ENCODE peak calls at places on chromosome 15, in four cellular contexts. S is K562, M is GM12878, J is HepG2. L is an unnamed sample.
A peak's percentile ranks its signal among the peaks of the same experiment; 100 is the strongest.

GRCh38 chr15:71085809-71086208 is 29.5 kb upstream of the THSD4 start:
- DNase-seq in S (no peak), M (no peak), J (no peak), L (no peak)

GRCh38 chr15:73593278-73594074 is 39.7 kb downstream of the NPTN start:
- DNase-seq in S (peak; percentile 35), M (no peak), J (no peak), L (no peak)

GRCh38 chr15:62142736-62143135 is 22.3 kb downstream of the C2CD4B start:
- DNase-seq in S (no peak), M (no peak), J (no peak), L (no peak)

GRCh38 chr15:94453227-94453626 is 221.9 kb downstream of the MCTP2 start:
- DNase-seq in S (no peak), M (no peak), J (no peak), L (no peak)

GRCh38 chr15:45129651-45130129 is at the start of the genes DUOX1 and DUOXA1:
- DNase-seq in S (no peak), M (no peak), J (no peak), L (no peak)

GRCh38 chr15:82646250-82647044 is 716 bp downstream of the CPEB1 start:
- DNase-seq in S (peak; percentile 77), M (no peak), J (no peak), L (no peak)

GRCh38 chr15:77671274-77672056 is 38.8 kb upstream of the LINGO1 start:
- DNase-seq in S (no peak), M (no peak), J (no peak), L (no peak)

GRCh38 chr15:91535856-91536500 is 317.5 kb upstream of the SLCO3A1 start:
- DNase-seq in S (no peak), M (no peak), J (no peak), L (peak; percentile 58)

GRCh38 chr15:89839424-89839823 is 24.8 kb upstream of the ANPEP start:
- DNase-seq in S (no peak), M (no peak), J (no peak), L (no peak)
- TF ChIP-seq RFX5 in S (no peak), M (no peak), J (no peak), L (no peak)

GRCh38 chr15:31843426-31844055 is 186.8 kb upstream of the CHRNA7 start:
- DNase-seq in S (no peak), M (no peak), J (no peak), L (no peak)

GRCh38 chr15:31839388-31839787 is 190.9 kb upstream of the CHRNA7 start:
- DNase-seq in S (no peak), M (no peak), J (no peak), L (no peak)

GRCh38 chr15:31845791-31846190 is 184.5 kb upstream of the CHRNA7 start:
- DNase-seq in S (no peak), M (no peak), J (no peak), L (no peak)

GRCh38 chr15:31842532-31843195 is 187.7 kb upstream of the CHRNA7 start:
- DNase-seq in S (no peak), M (no peak), J (no peak), L (no peak)

DNA sequence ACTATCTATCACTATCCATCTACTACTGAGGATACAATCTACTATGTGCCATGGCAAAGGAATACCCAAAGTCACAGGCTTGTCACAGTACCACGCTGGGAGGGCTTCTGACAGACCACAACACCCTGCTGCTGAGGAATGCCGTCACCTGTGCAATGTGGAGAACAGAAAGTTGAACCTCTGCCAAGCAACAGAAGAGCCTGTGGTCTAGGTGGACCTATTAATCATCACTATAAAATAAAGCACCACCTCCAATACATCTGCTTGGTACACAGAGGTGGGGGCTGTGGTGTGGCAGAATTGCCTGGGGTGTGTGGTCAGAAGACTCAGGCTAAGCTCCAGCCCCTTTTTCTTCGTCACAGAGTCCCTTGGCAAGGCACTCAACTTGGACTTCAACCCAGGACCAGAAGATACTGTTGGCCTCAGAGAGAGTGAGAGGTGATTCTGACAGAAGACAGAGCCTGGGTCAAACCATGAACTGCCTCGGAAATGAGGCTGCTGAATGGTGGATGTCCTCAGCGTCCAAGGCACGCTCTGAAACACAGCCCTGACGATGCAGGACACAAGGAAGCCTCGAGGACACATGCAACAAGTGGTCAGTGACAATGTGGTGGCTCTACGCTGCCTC is 189.4 kb upstream of the CHRNA7 start:
- DNase-seq in S (no peak), M (no peak), J (no peak), L (no peak)
- TF ChIP-seq ESRRA in S (no peak), M (no peak), J (no peak), L (no peak)

DNA sequence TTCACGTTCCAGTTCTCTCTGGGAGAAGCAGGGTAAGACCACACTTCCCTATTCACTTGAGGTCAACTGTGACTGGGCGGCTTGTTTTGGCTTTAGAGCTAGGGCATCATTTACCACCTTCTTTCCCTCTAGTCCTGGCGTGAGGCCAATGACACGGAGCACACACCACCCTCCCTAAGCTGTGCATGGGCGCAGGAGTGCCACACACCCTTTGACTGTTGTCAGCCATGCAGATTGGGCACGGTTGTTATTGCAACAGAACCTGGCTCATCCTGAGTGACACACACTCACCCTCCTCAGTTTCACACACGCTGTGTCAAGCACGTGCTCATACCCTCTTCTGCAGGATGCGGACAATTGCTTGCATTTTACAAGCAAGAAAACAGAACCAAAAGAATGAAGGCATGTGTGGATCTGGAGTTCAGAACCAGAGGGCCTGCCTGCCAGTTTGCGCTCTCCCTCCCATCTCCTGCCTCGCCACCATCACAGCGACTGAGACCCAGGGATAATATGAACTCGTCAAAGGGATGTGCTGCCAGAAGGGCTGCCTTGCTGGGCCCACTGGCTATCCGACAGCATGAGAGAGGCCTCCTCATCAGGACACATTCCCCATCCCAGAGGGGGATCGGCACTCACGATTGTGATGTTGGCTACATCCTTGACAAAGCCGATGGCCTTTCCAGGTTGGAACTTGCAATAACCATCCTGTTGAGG is 17.6 kb downstream of the CTSH start:
- DNase-seq in S (no peak), M (no peak), J (no peak), L (no peak)
- H3K4me2 ChIP-seq in S (no peak overlapping the region), M (no peak overlapping the region), J (no peak overlapping the region), L (no peak overlapping the region)

DNA sequence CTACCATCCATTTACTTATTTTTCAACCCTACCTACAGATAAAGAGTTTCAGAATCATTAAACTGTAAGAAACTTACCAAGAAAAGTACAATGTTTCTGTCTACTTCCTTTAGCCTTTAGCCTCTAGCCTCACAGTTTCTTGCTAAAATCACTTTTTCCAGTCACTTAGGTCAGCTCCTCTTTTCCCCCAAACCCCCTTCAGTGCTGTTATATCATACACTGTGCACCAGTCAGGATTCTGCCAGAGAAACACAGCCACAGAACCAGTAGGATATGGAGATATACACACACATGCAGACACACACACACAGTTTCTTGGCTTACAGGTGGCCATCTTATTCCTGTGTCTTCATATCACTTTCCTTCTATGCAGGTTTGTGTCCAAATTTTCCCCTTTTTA is 139.9 kb upstream of the LIPC start:
- DNase-seq in S (no peak), M (no peak), J (no peak), L (no peak)
- TF ChIP-seq RFX5 in S (no peak), M (no peak), J (no peak), L (no peak)